ENCODE peak calls at places on chromosomes 2 and 18, in ten cellular contexts. U is GM23338, O is endothelial cell of umbilical vein, N is K562, Y is stomach, I is HCT116, J is Panc1, D is suprapubic skin, M is spleen, T is prostate gland. H is an unnamed sample.

GRCh38 chr2:200411831-200412230 is 98.0 kb downstream of the KCTD18 start:
- DNase-seq in T (no peak), J (no peak), Y (no peak), D (no peak), M (no peak), N (no peak), I (no peak), U (no peak), O (no peak), H (no peak)

GRCh38 chr2:10884530-10885478 is 26.9 kb upstream of the KCNF1 start:
- DNase-seq in T (no peak), D (peak; percentile 17), I (no peak), O (no peak), Y (no peak), M (no peak), N (no peak), U (no peak), J (no peak), H (no peak)

GRCh38 chr18:8537400-8537799 is 71.8 kb upstream of the RAB12 start:
- DNase-seq in T (no peak), M (no peak), N (no peak), J (no peak), U (no peak), D (no peak), I (no peak), O (no peak), Y (no peak), H (no peak)

GRCh38 chr2:216870508-216871332 is 10.9 kb upstream of the TNP1 start:
- DNase-seq in N (no peak), D (no peak), M (no peak), T (no peak), Y (no peak), O (no peak), U (no peak), I (no peak), J (no peak), H (no peak)

GRCh38 chr2:40038646-40039045 is 259.6 kb upstream of the THUMPD2 start:
- DNase-seq in O (no peak), Y (no peak), D (no peak), I (no peak), J (no peak), T (no peak), N (no peak), M (no peak), U (no peak), H (no peak)

GRCh38 chr2:168169097-168169745 is 78.2 kb downstream of the STK39 start:
- DNase-seq in D (no peak), O (peak; percentile 26), U (no peak), N (no peak), T (no peak), I (no peak), J (no peak), Y (no peak), M (no peak), H (no peak)

GRCh38 chr18:41545091-41545888 is 409.7 kb upstream of the PIK3C3 start:
- DNase-seq in I (no peak), N (no peak), T (no peak), Y (no peak), U (no peak), M (no peak), O (no peak), J (no peak), D (no peak), H (no peak)

GRCh38 chr2:207121784-207122183 is 44.0 kb downstream of the KLF7 start:
- DNase-seq in D (no peak), N (no peak), I (peak; percentile 56), O (peak; percentile 82), Y (no peak), T (no peak), U (no peak), J (no peak), M (no peak), H (no peak)

GRCh38 chr2:43077876-43078275 is 148.5 kb downstream of the ZFP36L2 start:
- DNase-seq in D (no peak), O (no peak), Y (no peak), T (no peak), M (no peak), N (no peak), U (no peak), J (no peak), I (no peak), H (no peak)

GRCh38 chr2:143696651-143697050 is 567.4 kb downstream of the ARHGAP15 start:
- DNase-seq in O (no peak), M (no peak), Y (no peak), J (no peak), I (no peak), D (no peak), T (no peak), U (no peak), N (no peak), H (no peak)

GRCh38 chr2:143700865-143701264 is 571.6 kb downstream of the ARHGAP15 start:
- DNase-seq in Y (no peak), T (no peak), O (no peak), U (no peak), M (no peak), D (no peak), J (no peak), N (no peak), I (no peak), H (no peak)

GRCh38 chr2:143697744-143698143 is 568.5 kb downstream of the ARHGAP15 start:
- DNase-seq in J (no peak), T (no peak), O (no peak), I (no peak), U (no peak), N (no peak), Y (no peak), D (no peak), M (no peak), H (no peak)

GRCh38 chr2:143698350-143698749 is 569.1 kb downstream of the ARHGAP15 start:
- DNase-seq in Y (no peak), N (no peak), I (no peak), M (no peak), D (no peak), U (no peak), O (no peak), J (no peak), T (no peak), H (no peak)

GRCh38 chr2:143698888-143699570 is 569.8 kb downstream of the ARHGAP15 start:
- DNase-seq in Y (no peak), N (no peak), U (no peak), D (no peak), M (no peak), I (no peak), O (no peak), J (no peak), T (no peak), H (no peak)
- H3K27ac ChIP-seq in Y (no peak overlapping the region), N (no peak overlapping the region), U (no peak overlapping the region), D (no peak overlapping the region), M (no peak overlapping the region), I (no peak overlapping the region), O (no peak overlapping the region), J (no peak overlapping the region), T (no peak overlapping the region), H (no peak overlapping the region)

GRCh38 chr2:46446871-46447568 is 32.3 kb upstream of the TMEM247 start:
- DNase-seq in J (no peak), U (no peak), M (no peak), N (no peak), D (no peak), T (no peak), Y (no peak), I (no peak), O (no peak), H (no peak)
- TF ChIP-seq POLR2AphosphoS5 in J (no peak), U (no peak), M (no peak), N (no peak), D (no peak), T (no peak), Y (no peak), I (no peak), O (no peak), H (no peak)

DNA sequence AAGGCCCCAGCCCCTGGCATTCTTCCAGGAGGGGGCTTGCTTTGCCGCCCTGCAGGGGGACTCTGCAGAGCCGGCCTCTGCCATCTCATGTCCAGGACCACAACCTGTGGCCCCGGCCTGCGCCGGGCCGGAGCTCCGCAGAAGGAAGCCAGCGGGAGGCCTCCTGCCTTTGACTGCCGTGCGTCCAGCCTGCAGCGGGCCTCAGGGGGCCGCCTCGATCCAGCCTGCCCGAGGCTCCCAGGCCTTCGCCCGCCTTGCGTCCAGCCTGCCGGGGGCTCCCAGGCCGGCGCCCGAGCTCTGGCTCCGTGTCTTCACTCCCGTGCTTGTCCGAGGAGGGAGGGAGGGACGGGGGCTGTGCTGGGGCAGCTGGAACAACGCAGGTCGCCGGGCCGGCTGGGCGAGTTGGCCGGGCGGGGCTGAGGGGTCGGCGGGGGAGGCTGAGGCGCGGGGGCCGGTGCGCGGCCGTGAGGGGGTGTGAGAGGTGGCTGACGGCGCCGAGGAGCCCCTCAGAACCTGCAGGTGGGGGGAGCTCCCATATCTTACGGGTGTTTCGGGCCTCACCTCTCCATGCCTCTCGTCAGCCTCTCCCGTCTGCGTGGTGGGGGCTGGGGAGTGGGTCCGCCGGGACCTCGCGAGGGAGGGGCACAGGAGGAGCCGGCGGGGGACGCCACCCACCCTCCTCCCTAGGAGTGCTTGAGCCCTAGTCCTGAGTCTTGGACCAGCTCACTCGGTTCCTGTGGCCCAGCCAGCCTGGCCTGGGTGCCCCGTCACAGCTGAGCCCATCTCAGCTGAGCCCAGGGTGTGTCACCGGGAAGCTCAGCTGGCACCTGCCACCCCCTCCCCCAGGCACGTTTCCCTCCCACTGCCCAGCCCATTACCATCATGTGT is 20.5 kb downstream of the GPC1 start:
- DNase-seq in O (no peak), M (no peak), J (no peak), N (no peak), U (peak; percentile 52), Y (peak; percentile 62), I (no peak), D (no peak), T (no peak), H (no peak)
- H3K4me1 ChIP-seq in O (no peaks in the 10 kb centered on the region), M (peaks cover 23% of the 10 kb centered on the region), J (peaks cover 61% of the 10 kb centered on the region), N (no peaks in the 10 kb centered on the region), U (peaks cover 34% of the 10 kb centered on the region), Y (peaks cover 27% of the 10 kb centered on the region), I (peaks cover 26% of the 10 kb centered on the region), D (peaks cover 60% of the 10 kb centered on the region), T (peaks cover 36% of the 10 kb centered on the region), H (no peaks in the 10 kb centered on the region)

GRCh38 chr2:218884519-218884918 is 3.9 kb downstream of the WNT10A start:
- DNase-seq in M (no peak), T (no peak), Y (no peak), U (no peak), D (no peak), I (no peak), N (no peak), J (no peak), O (no peak), H (no peak)

GRCh38 chr2:218888341-218888740 is 7.7 kb downstream of the WNT10A start:
- DNase-seq in O (no peak), M (peak; percentile 62), Y (no peak), I (no peak), U (no peak), J (no peak), N (no peak), D (no peak), T (no peak), H (no peak)

GRCh38 chr2:218887079-218887478 is 6.4 kb downstream of the WNT10A start:
- DNase-seq in O (no peak), D (no peak), N (no peak), Y (no peak), J (no peak), M (peak; percentile 20), U (no peak), I (no peak), T (no peak), H (no peak)

GRCh38 chr2:218885981-218886447 is 5.4 kb downstream of the WNT10A start:
- DNase-seq in J (no peak), N (no peak), D (no peak), I (no peak), T (no peak), Y (no peak), O (no peak), M (peak; percentile 67), U (no peak), H (no peak)

GRCh38 chr2:218886461-218886947 is 5.9 kb downstream of the WNT10A start:
- DNase-seq in I (no peak), U (no peak), D (no peak), J (no peak), M (peak; percentile 81), T (no peak), O (no peak), N (no peak), Y (no peak), H (no peak)
- H3K27ac ChIP-seq in I (no peak overlapping the region), U (no peak overlapping the region), D (no peak overlapping the region), J (no peak overlapping the region), M (peak overlapping the region; percentile 23), T (no peak overlapping the region), O (no peak overlapping the region), N (no peak overlapping the region), Y (no peak overlapping the region), H (no peak overlapping the region)

H was measured in sigmoid colon.